ENCODE peak calls at places on chromosomes 16 and 17, in five cellular contexts. Z, G, J, X and K are unnamed samples.
A peak's percentile ranks its signal among the peaks of the same experiment; 100 is the strongest.

GRCh38 chr17:77924757-77925336 is 33.7 kb upstream of the TNRC6C start:
- DNase-seq in X (no peak), Z (no peak), J (no peak), G (no peak), K (no peak)

GRCh38 chr16:48531011-48531962 is 78.7 kb downstream of the N4BP1 start:
- DNase-seq in G (no peak), Z (peak; percentile 57), X (no peak), J (no peak), K (no peak)

GRCh38 chr17:58331815-58332719 is 3.5 kb upstream of the TSPOAP1 start:
- DNase-seq in Z (no peak), X (peak; percentile 80), G (peak; percentile 78), J (peak; percentile 75), K (peak; percentile 76)

GRCh38 chr17:44044092-44044491 is 22.4 kb downstream of the LSM12 start:
- DNase-seq in X (no peak), Z (peak; percentile 41), J (no peak), G (no peak), K (no peak)

GRCh38 chr17:58060596-58061191 is 22.5 kb upstream of the DYNLL2 start:
- DNase-seq in G (no peak), Z (no peak), X (no peak), J (no peak), K (no peak)

GRCh38 chr17:9401434-9401833 is 174.2 kb downstream of the STX8 start:
- DNase-seq in Z (peak; percentile 57), J (no peak), X (no peak), G (no peak), K (no peak)

GRCh38 chr17:82909322-82909904 is 69.6 kb upstream of the ZNF750 start:
- DNase-seq in Z (no peak), G (no peak), X (no peak), J (peak; percentile 20), K (no peak)

GRCh38 chr17:6756425-6757012 is 673 bp downstream of the XAF1 start:
- DNase-seq in J (no peak), Z (no peak), G (no peak), X (no peak), K (no peak)

GRCh38 chr17:42618442-42619150 is 9.1 kb downstream of the TUBG1 start:
- DNase-seq in X (no peak), Z (peak; percentile 93), G (no peak), J (no peak), K (no peak)